ENCODE peak calls at places on chromosomes 12 and 14, in nine cellular contexts. Q is left lung; I is lower lobe of right lung; A is activated naive CD4-positive, alpha-beta T cell treated with Interleukin-2 at 50 U/mL for 16 hours; K is GM23248; T is GF-D8; S is right lobe of liver; Z is H7; D is RWPE1. B is an unnamed sample.
A peak's percentile ranks its signal among the peaks of the same experiment; 100 is the strongest.

GRCh38 chr14:22113401-22113800 is 439.8 kb upstream of the OR4E1 start:
- DNase-seq in Q (no peak), I (no peak), A (no peak), K (no peak), T (no peak), S (no peak), Z (no peak), D (no peak), B (no peak)

GRCh38 chr12:20007331-20007730 is 361.0 kb upstream of the PDE3A start:
- DNase-seq in Q (no peak), I (no peak), A (no peak), K (peak; percentile 69), T (no peak), S (no peak), Z (no peak), D (no peak), B (no peak)

GRCh38 chr14:74507796-74508195 is 14.2 kb downstream of the ISCA2 start:
- DNase-seq in Q (peak; percentile 20), I (peak; percentile 28), A (no peak), K (no peak), T (no peak), S (no peak), Z (no peak), D (no peak), B (peak; percentile 52)

GRCh38 chr14:77707355-77707723 is 484 bp downstream of the ALKBH1 start:
- DNase-seq in Q (no peak), I (no peak), A (no peak), K (peak; percentile 82), T (no peak), S (no peak), Z (peak; percentile 65), D (peak; percentile 57), B (no peak)

GRCh38 chr12:13367973-13368372 is 171.4 kb downstream of the EMP1 start:
- DNase-seq in Q (no peak), I (no peak), A (no peak), K (no peak), T (no peak), S (no peak), Z (no peak), D (no peak), B (no peak)

GRCh38 chr12:93593833-93594232 is 21.4 kb downstream of the SOCS2 start:
- DNase-seq in Q (no peak), I (no peak), A (no peak), K (no peak), T (no peak), S (no peak), Z (no peak), D (no peak), B (no peak)

GRCh38 chr14:52649511-52649910 is 45.8 kb downstream of the ERO1A start:
- DNase-seq in Q (no peak), I (no peak), A (no peak), K (peak; percentile 4), T (no peak), S (no peak), Z (no peak), D (no peak), B (no peak)

GRCh38 chr12:94266796-94267529 is 118.6 kb downstream of the PLXNC1 start:
- DNase-seq in Q (no peak), I (no peak), A (no peak), K (peak; percentile 90), T (peak; percentile 38), S (no peak), Z (no peak), D (no peak), B (no peak)

GRCh38 chr12:29398495-29398894 is 17.5 kb upstream of the ERGIC2 start:
- DNase-seq in Q (no peak), I (no peak), A (no peak), K (no peak), T (no peak), S (no peak), Z (no peak), D (no peak), B (no peak)

GRCh38 chr12:25151476-25151875 is 43.5 kb downstream of the DNAI7 start:
- DNase-seq in Q (peak; percentile 38), I (no peak), A (no peak), K (peak; percentile 96), T (no peak), S (no peak), Z (peak; percentile 16), D (peak; percentile 81), B (peak; percentile 60)

GRCh38 chr14:73457050-73457934 is 1.1 kb downstream of the NUMB start:
- DNase-seq in Q (peak; percentile 55), I (peak; percentile 63), A (peak; percentile 15), K (peak; percentile 83), T (no peak), S (peak; percentile 71), Z (peak; percentile 57), D (peak; percentile 34), B (peak; percentile 81)

GRCh38 chr14:22622220-22622619 is 21.9 kb downstream of the OR6J1 start:
- DNase-seq in Q (no peak), I (no peak), A (no peak), K (peak; percentile 35), T (no peak), S (no peak), Z (no peak), D (no peak), B (no peak)

GRCh38 chr12:105330283-105330937 is at the start of gene C12orf75:
- DNase-seq in Q (peak; percentile 78), I (peak; percentile 66), A (peak; percentile 87), K (peak; percentile 89), T (no peak), S (peak; percentile 73), Z (peak; percentile 98), D (peak; percentile 83), B (peak; percentile 83)

GRCh38 chr12:102950107-102950949 is 7.1 kb upstream of the ASCL1 start:
- DNase-seq in Q (no peak), I (peak; percentile 48), A (no peak), K (peak; percentile 16), T (no peak), S (peak; percentile 98), Z (peak; percentile 73), D (no peak), B (no peak)

GRCh38 chr14:69632154-69632553 is 20.8 kb downstream of the SUSD6 start:
- DNase-seq in Q (no peak), I (no peak), A (no peak), K (peak; percentile 23), T (peak; percentile 37), S (no peak), Z (peak; percentile 49), D (no peak), B (no peak)

GRCh38 chr14:86333506-86333905 is 803.6 kb downstream of the FLRT2 start:
- DNase-seq in Q (no peak), I (no peak), A (no peak), K (no peak), T (no peak), S (no peak), Z (no peak), D (no peak), B (no peak)

GRCh38 chr12:67414011-67414715 is 145.0 kb downstream of the CAND1 start:
- DNase-seq in Q (no peak), I (no peak), A (no peak), K (no peak), T (no peak), S (no peak), Z (no peak), D (no peak), B (no peak)

GRCh38 chr12:51941669-51942455 is 9.6 kb upstream of the ACVR1B start:
- DNase-seq in Q (no peak), I (no peak), A (no peak), K (no peak), T (no peak), S (no peak), Z (no peak), D (peak; percentile 31), B (no peak)

GRCh38 chr12:110661337-110661972 is 27.5 kb downstream of the HVCN1 start:
- DNase-seq in Q (peak; percentile 54), I (peak; percentile 61), A (peak; percentile 25), K (no peak), T (peak; percentile 9), S (no peak), Z (peak; percentile 52), D (no peak), B (no peak)

GRCh38 chr12:49838973-49839633 is 3.8 kb downstream of the BCDIN3D start:
- DNase-seq in Q (no peak), I (no peak), A (peak; percentile 35), K (peak; percentile 66), T (peak; percentile 4), S (no peak), Z (peak; percentile 68), D (peak; percentile 49), B (no peak)

GRCh38 chr12:71589478-71589881 is 74.2 kb downstream of the ZFC3H1 start:
- DNase-seq in Q (no peak), I (no peak), A (no peak), K (peak; percentile 37), T (no peak), S (no peak), Z (no peak), D (no peak), B (no peak)

GRCh38 chr14:76408877-76409276 is 32.9 kb downstream of the ESRRB start:
- DNase-seq in Q (no peak), I (no peak), A (no peak), K (no peak), T (no peak), S (no peak), Z (no peak), D (no peak), B (no peak)

GRCh38 chr12:123223241-123223668 is 9.7 kb downstream of the MPHOSPH9 start:
- DNase-seq in Q (no peak), I (no peak), A (peak; percentile 48), K (no peak), T (peak; percentile 11), S (no peak), Z (no peak), D (no peak), B (no peak)

GRCh38 chr12:6765048-6765633 is 1.0 kb upstream of the PTMS start:
- DNase-seq in Q (no peak), I (no peak), A (no peak), K (peak; percentile 54), T (no peak), S (no peak), Z (no peak), D (no peak), B (no peak)

GRCh38 chr14:100359881-100360280 is 36.7 kb downstream of the SLC25A47 start:
- DNase-seq in Q (no peak), I (no peak), A (no peak), K (no peak), T (no peak), S (no peak), Z (no peak), D (no peak), B (no peak)

GRCh38 chr12:65891987-65892481 is 67.8 kb downstream of the HMGA2 start:
- DNase-seq in Q (peak; percentile 59), I (no peak), A (no peak), K (peak; percentile 98), T (no peak), S (no peak), Z (no peak), D (peak; percentile 88), B (peak; percentile 79)

GRCh38 chr12:65602579-65603295 is 221.5 kb upstream of the HMGA2 start:
- DNase-seq in Q (peak; percentile 73), I (peak; percentile 73), A (no peak), K (peak; percentile 97), T (no peak), S (peak; percentile 63), Z (peak; percentile 40), D (peak; percentile 96), B (peak; percentile 90)

GRCh38 chr14:58687232-58687795 is 49.6 kb downstream of the DACT1 start:
- DNase-seq in Q (no peak), I (no peak), A (no peak), K (no peak), T (no peak), S (no peak), Z (no peak), D (no peak), B (no peak)

GRCh38 chr14:91501951-91502930 is 7.9 kb downstream of the PPP4R3A start:
- DNase-seq in Q (no peak), I (no peak), A (no peak), K (no peak), T (no peak), S (no peak), Z (no peak), D (no peak), B (no peak)

GRCh38 chr12:58811346-58811745 is 109.0 kb downstream of the LRIG3 start:
- DNase-seq in Q (no peak), I (no peak), A (no peak), K (no peak), T (no peak), S (no peak), Z (no peak), D (no peak), B (no peak)

GRCh38 chr12:129363041-129363440 is 509.8 kb downstream of the GLT1D1 start:
- DNase-seq in Q (no peak), I (no peak), A (no peak), K (no peak), T (no peak), S (no peak), Z (no peak), D (no peak), B (no peak)